ENCODE peak calls at places on chromosomes 5 and 9, in six cellular contexts. W is BE2C; O is CD8-positive, alpha-beta T cell; L is effector memory CD4-positive, alpha-beta T cell; J is ovary; M is HepG2. N is an unnamed sample. For H3K36me3, the result is how much of the 10 kb centered on the place peaks cover.

GRCh38 chr9:35686222-35687203 is 3.2 kb downstream of the TPM2 start:
- DNase-seq in J (no peak), W (no peak), L (no peak), O (no peak), M (no peak), N (no peak)

GRCh38 chr9:121818016-121818661 is 166.7 kb downstream of the DAB2IP start:
- DNase-seq in L (no peak), J (no peak), W (no peak), M (no peak), O (no peak), N (peak)

GRCh38 chr9:83620841-83621636 is 1.9 kb upstream of the IDNK start:
- DNase-seq in L (no peak), J (no peak), O (no peak), W (peak), M (peak), N (peak)

GRCh38 chr5:118070041-118070440 is 918.3 kb downstream of the DTWD2 start:
- DNase-seq in L (no peak), O (no peak), M (no peak), J (no peak), W (no peak), N (no peak)

GRCh38 chr9:81268048-81268447 is 421.3 kb downstream of the TLE1 start:
- DNase-seq in J (no peak), W (no peak), M (no peak), O (no peak), L (no peak), N (no peak)

GRCh38 chr9:93576296-93577044 is at the start of gene PHF2:
- DNase-seq in J (peak), W (no peak), O (no peak), M (no peak), L (no peak), N (peak)

GRCh38 chr5:52837068-52837467 is 49.4 kb downstream of the ITGA1 start:
- DNase-seq in L (no peak), M (no peak), W (peak), O (no peak), J (no peak), N (no peak)

GRCh38 chr5:1666221-1666620 is 133.4 kb downstream of the MRPL36 start:
- DNase-seq in O (no peak), W (no peak), M (no peak), J (no peak), L (no peak), N (no peak)

GRCh38 chr5:370959-371810 is 49.7 kb downstream of the AHRR start:
- DNase-seq in J (no peak), O (no peak), M (no peak), L (no peak), W (no peak), N (no peak)

DNA sequence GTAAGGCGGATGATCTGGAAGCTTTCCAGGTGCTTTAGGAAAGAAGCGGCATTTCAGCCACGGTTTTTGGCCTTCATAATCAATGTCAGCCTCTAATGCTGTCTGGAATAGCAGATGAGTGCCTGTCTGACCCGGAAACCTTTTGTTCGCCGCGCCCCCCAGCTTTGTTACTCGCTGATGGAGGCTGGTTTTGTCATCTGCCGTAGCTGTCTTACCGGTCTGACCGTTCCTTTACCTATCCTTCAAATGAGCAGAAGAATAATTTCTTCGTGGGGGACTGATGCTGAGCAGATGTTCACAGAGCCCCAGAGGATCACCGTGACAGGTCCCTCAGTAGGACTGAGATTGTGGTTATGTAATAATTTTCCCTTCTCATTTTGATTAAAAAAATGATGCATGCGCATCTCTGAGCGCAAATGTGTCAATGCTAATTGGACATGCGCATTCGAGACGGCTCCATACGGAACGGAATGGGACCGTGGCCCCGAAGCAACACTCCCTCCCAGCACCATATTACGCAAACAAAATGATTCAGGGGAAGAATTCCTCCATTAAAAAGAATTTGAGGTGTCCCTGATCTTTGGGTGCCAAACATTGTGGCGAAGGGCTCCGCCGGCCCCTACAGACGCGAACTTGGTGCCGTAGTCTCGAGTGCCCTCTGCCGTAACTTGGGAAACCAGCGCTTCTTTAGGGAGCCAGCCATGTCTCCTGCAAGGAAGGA is 27.6 kb downstream of the TLX3 start:
- DNase-seq in M (no peak), O (no peak), J (no peak), W (peak), L (no peak), N (peak)
- H3K4me3 ChIP-seq in M (no peak), O (peak), J (peak), W (peak), L (peak), N (no peak)

GRCh38 chr9:33366979-33367480 is 35.3 kb downstream of the AQP7 start:
- DNase-seq in L (no peak), O (no peak), J (no peak), W (no peak), M (no peak), N (no peak)
- H3K36me3 ChIP-seq in L (half or more), O (under half), J (under half), W (half or more), M (under half), N (under half)

GRCh38 chr5:91301459-91301858 is 81.7 kb downstream of the ARRDC3 start:
- DNase-seq in L (no peak), W (no peak), O (no peak), M (no peak), J (no peak), N (no peak)

GRCh38 chr5:91291628-91292569 is 91.2 kb downstream of the ARRDC3 start:
- DNase-seq in J (no peak), L (no peak), M (no peak), O (no peak), W (no peak), N (no peak)

GRCh38 chr5:91293131-91293530 is 90.0 kb downstream of the ARRDC3 start:
- DNase-seq in M (no peak), W (no peak), L (no peak), O (no peak), J (no peak), N (peak)

GRCh38 chr5:91297994-91298393 is 85.1 kb downstream of the ARRDC3 start:
- DNase-seq in L (no peak), M (no peak), J (no peak), O (no peak), W (no peak), N (no peak)

GRCh38 chr5:91296691-91297143 is 86.4 kb downstream of the ARRDC3 start:
- DNase-seq in J (no peak), M (no peak), W (no peak), L (no peak), O (no peak), N (no peak)
- H3K4me3 ChIP-seq in J (no peak), M (no peak), W (no peak), L (no peak), O (no peak), N (no peak)

DNA sequence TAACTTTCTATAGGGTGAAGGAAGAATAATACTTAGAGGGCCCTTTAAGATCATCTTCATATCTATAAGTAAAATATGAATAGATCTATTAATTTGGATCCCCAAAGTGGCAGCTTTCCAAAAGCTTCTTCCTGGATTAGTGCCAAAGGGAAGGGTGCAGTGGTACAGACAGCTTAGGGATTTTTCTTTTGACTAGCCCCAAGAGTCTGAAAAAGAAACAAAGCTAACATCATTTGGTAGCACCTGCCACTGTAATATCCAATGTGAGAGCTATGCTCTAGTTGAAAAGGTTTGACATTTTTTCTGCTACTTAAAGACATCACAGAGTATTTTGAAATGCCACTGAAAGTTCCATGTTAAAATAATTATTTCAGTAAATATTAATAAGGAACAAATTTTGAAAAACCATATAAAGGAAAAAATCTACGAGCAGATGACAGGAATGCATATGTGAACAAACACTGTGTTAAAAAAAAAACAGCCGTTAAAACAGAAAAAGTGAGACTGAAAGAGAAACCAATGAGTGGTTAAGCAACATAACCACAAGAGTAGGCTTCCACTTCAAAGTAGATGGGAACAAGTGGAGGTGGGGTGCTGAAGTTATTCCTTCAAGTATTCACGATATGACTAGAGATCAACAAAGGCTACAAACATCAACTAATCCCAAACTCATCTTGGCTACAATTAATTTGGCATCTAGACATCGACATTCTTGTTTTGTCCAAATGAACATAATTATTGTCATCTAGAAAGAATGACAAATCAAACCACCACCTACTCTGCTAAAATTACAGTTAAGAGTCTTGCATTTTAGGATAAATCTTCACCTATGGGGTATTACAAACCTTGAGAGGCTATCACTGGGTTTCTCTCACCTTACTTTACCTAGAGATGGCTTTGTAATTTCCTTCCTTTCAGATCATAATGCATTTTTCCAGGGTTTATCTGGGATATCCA is 137.5 kb downstream of the CPLANE1 start:
- DNase-seq in L (no peak), O (no peak), W (no peak), J (no peak), M (no peak), N (no peak)
- H3K36me3 ChIP-seq in L (under half), O (under half), W (under half), J (under half), M (under half), N (under half)

DNA sequence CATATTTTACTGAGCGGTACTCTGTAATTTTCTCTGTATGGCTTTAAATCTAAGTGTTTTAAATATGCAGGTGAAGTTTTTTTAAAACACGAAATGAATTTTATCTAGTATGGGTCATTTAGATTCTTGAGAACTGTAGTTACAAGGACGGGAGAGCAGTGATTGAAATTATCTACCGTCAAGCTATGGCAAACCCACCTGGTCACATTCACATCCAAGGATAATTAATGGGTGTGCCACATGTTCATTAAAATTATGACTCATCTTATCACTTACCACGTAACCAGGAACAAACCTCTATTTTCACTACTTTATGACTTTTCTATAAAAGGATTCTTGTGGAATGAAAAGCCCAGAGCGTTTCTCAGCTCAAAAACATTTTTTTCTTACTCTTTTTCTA is 223.3 kb upstream of the PCSK5 start:
- DNase-seq in L (no peak), W (no peak), O (no peak), M (no peak), J (no peak), N (no peak)
- H3K4me3 ChIP-seq in L (no peak), W (no peak), O (no peak), M (no peak), J (no peak), N (no peak)

GRCh38 chr9:125238915-125239446 is 2.2 kb downstream of the HSPA5 start:
- DNase-seq in M (no peak), O (no peak), L (no peak), J (no peak), W (no peak), N (no peak)
- H3K36me3 ChIP-seq in M (under half), O (under half), L (half or more), J (under half), W (half or more), N (under half)

N was measured in H7.